ENCODE peak calls at places on chromosome 19, in seven cellular contexts. D is neural progenitor cell; Z is CD8-positive, alpha-beta T cell; F is breast epithelium; S is Panc1; R is ascending aorta; Y is WTC11. C is an unnamed sample.

GRCh38 chr19:18220632-18221275 is 5.5 kb downstream of the PDE4C start:
- DNase-seq in D (peak; percentile 78), Z (no peak), F (no peak), S (no peak), R (no peak), Y (peak; percentile 93), C (peak; percentile 67)

GRCh38 chr19:29271911-29272310 is 59.0 kb upstream of the UQCRFS1 start:
- DNase-seq in D (no peak), Z (no peak), F (no peak), S (no peak), R (no peak), Y (no peak), C (no peak)

GRCh38 chr19:19343762-19344161 is 23.1 kb downstream of the MAU2 start:
- DNase-seq in D (no peak), Z (no peak), F (no peak), S (no peak), R (no peak), Y (no peak), C (no peak)

GRCh38 chr19:43574424-43575155 is 737 bp downstream of the XRCC1 start:
- DNase-seq in D (peak; percentile 38), Z (no peak), F (no peak), S (no peak), R (no peak), Y (no peak), C (no peak)

GRCh38 chr19:54928299-54928698 is 19.0 kb downstream of the NLRP7 start:
- DNase-seq in D (peak; percentile 35), Z (no peak), F (no peak), S (no peak), R (no peak), Y (no peak), C (no peak)

GRCh38 chr19:38736036-38736412 is 8.2 kb downstream of the CAPN12 start:
- DNase-seq in D (peak; percentile 82), Z (no peak), F (no peak), S (no peak), R (no peak), Y (peak; percentile 60), C (peak; percentile 58)

GRCh38 chr19:2330632-2331284 is 2.3 kb downstream of the SPPL2B start:
- DNase-seq in D (no peak), Z (no peak), F (no peak), S (no peak), R (no peak), Y (no peak), C (peak; percentile 54)

GRCh38 chr19:41967056-41967783 is 8.1 kb upstream of the RABAC1 start:
- DNase-seq in D (no peak), Z (no peak), F (no peak), S (no peak), R (no peak), Y (no peak), C (no peak)

GRCh38 chr19:17475541-17476115 is 5.3 kb downstream of the SLC27A1 start:
- DNase-seq in D (no peak), Z (no peak), F (peak; percentile 67), S (no peak), R (no peak), Y (no peak), C (no peak)

GRCh38 chr19:2077833-2078619 is 18.1 kb downstream of the MOB3A start:
- DNase-seq in D (no peak), Z (no peak), F (no peak), S (no peak), R (no peak), Y (no peak), C (no peak)

GRCh38 chr19:20858218-20858617 is 64.8 kb upstream of the ZNF85 start:
- DNase-seq in D (peak; percentile 4), Z (no peak), F (no peak), S (no peak), R (no peak), Y (no peak), C (no peak)

GRCh38 chr19:49684251-49684982 is 5.0 kb upstream of the ADM5 start:
- DNase-seq in D (peak; percentile 42), Z (no peak), F (no peak), S (no peak), R (no peak), Y (peak; percentile 70), C (no peak)

GRCh38 chr19:42068756-42069571 is 1.0 kb downstream of the GRIK5 start:
- DNase-seq in D (peak; percentile 50), Z (no peak), F (no peak), S (no peak), R (no peak), Y (peak; percentile 29), C (no peak)

GRCh38 chr19:44694184-44694579 is 4.8 kb upstream of the CEACAM16 start:
- DNase-seq in D (no peak), Z (peak; percentile 3), F (no peak), S (no peak), R (no peak), Y (no peak), C (no peak)

DNA sequence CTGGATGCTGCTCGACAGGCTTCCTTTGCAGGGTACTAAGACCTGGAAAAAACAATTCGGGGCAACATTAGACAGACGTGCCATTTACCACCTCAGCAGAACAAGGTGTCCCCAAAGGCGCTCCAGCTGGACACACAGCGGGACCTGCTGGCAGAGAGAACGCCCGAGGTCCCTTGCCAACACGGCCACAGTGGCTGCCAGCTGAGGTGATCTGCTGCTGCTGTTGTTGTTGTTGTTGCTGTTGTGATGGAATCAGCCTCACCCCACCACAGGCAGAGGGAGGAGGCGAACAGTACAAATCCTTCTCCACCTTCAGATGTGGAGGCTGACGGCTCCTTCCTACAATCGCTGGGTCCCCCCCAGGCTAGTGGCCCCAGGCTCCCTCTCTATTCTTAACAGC is 25.2 kb downstream of the ANKRD27 start:
- DNase-seq in D (no peak), Z (no peak), F (no peak), S (no peak), R (no peak), Y (no peak), C (no peak)
- TF ChIP-seq CTCF in D (no peak), Z (no peak), F (no peak), S (no peak), R (no peak), Y (no peak), C (no peak)

GRCh38 chr19:10543420-10544241 is at the start of gene ATG4D:
- DNase-seq in D (peak; percentile 93), Z (peak; percentile 75), F (peak; percentile 80), S (no peak), R (no peak), Y (peak; percentile 92), C (peak; percentile 91)
- TF ChIP-seq CTCF in D (no peak), Z (no peak), F (no peak), S (no peak), R (no peak), Y (no peak), C (no peak)

GRCh38 chr19:11558881-11559828 is at the start of gene ELOF1:
- DNase-seq in D (peak; percentile 99), Z (peak; percentile 94), F (peak; percentile 96), S (peak; percentile 82), R (peak; percentile 93), Y (peak; percentile 98), C (peak; percentile 97)
- TF ChIP-seq CTCF in D (peak; percentile 31), Z (no peak), F (no peak), S (no peak), R (peak; percentile 10), Y (no peak), C (no peak)

DNA sequence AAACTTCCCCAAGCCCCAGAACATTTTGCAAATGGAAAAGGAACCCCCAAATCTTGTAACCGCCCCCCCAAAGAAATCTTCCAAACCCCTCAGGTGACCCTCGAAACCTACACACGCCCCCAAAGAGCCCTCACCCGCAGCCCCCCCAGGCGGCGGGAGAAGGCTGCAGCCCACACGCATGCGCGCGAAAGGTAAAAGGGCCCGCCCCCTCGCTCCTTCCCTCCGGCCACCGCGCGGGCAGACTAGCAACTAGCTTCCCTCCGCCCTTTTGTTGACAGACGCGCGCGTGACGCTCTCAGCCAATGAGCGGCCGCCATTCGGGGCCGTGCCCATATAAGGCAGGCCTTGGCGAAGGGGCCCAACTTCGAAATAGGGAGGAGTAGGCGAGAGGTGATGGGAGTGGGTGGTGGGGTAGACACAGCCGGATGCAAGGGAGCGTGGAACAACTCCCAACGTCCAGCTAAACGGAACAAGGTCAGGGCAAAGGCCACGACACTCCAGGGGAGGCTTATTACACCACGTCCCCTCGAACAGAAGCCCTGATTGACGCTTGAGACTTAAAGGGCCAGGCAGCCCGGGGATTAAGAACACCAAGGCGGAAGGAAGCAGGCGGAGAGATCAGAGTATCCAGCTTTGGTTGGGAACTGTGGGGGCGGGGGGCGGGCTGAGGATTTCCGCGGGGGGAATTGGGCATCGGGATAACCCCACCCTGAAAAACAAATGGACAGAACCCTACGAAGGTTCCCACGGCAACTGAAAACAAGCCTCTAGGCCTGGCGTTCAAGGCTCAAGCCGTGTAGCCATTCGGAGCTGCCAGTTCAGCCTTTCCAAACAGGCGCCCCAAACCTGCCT is 13.3 kb downstream of the FBXO46 start:
- DNase-seq in D (peak; percentile 100), Z (peak; percentile 96), F (peak; percentile 99), S (peak; percentile 97), R (peak; percentile 97), Y (peak; percentile 99), C (peak; percentile 97)
- TF ChIP-seq CTCF in D (peak; percentile 18), Z (no peak), F (no peak), S (no peak), R (no peak), Y (no peak), C (no peak)

DNA sequence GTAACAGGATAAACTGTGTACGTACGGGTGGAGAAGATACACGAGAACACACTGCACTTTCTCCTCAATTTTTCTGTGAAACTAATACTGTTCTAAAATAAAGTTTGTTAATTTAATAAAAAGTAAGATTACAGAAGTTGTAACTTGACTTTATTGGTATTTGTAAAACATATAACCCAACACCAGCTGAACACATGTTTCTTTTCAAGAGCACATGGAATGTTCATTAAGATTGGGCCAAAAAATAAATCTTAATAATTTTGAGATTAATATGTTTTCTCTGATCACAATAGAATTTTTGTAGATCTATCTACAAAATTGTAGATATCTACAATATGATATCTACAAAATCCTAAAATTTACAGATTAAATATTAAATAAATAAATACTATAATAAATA is 55.1 kb upstream of the ZNF599 start:
- DNase-seq in D (no peak), Z (no peak), F (no peak), S (no peak), R (no peak), Y (no peak), C (no peak)
- TF ChIP-seq CTCF in D (no peak), Z (no peak), F (no peak), S (no peak), R (no peak), Y (no peak), C (no peak)

DNA sequence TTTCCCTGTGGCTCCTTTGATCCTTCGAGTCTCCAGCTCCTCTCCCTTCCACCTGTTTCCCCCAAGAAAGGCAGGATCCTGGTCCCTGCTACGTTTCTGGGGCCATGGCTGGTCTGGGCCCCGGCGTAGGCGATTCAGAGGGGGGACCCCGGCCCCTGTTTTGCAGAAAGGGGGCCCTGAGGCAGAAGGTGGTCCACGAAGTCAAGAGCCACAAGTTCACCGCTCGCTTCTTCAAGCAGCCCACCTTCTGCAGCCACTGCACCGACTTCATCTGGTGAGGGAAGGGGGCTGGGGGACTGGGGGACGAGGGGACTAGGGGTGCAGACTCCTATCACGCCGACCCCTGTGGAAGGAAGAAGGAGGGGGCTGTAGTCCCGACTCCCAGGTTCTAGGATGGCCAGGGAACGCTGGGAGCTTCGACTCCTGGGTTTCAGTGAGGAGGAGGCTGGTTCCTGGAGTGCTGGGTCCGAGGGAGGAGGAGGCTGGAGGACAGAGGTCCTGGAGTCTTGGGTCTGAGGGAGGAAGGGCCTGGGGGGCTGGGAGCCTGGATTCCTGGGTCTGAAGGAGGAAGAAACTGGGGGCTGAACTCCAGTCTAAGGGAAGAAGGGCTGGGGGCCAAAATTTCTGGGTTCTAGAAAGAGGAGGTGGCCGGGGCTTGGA is 524 bp downstream of the PRKCG start:
- DNase-seq in D (no peak), Z (no peak), F (no peak), S (no peak), R (no peak), Y (peak; percentile 16), C (no peak)
- TF ChIP-seq CTCF in D (no peak), Z (no peak), F (no peak), S (no peak), R (no peak), Y (no peak), C (no peak)

GRCh38 chr19:14648506-14648905 is 26.1 kb downstream of the ADGRE3 start:
- DNase-seq in D (no peak), Z (no peak), F (no peak), S (no peak), R (no peak), Y (no peak), C (no peak)
- TF ChIP-seq CTCF in D (no peak), Z (no peak), F (no peak), S (no peak), R (no peak), Y (no peak), C (no peak)

C was measured in nephron progenitor cell.